ENCODE peak calls at places on chromosomes 13 and 19, in seven cellular contexts. L is HFF-Myc, K is esophagus squamous epithelium, Y is MCF 10A, E is fibroblast of mammary gland, G is foreskin fibroblast, W is IMR-90. X is an unnamed sample.

GRCh38 chr13:106533101-106533939 is 2.1 kb downstream of the EFNB2 start:
- DNase-seq in L (no peak), K (no peak), Y (peak; percentile 84), E (peak; percentile 78), G (peak; percentile 85), W (peak; percentile 78), X (peak; percentile 34)

GRCh38 chr13:77696006-77696862 is 1.3 kb upstream of the SLAIN1 start:
- DNase-seq in L (no peak), K (no peak), Y (no peak), E (no peak), G (no peak), W (no peak), X (no peak)

GRCh38 chr13:78228940-78229339 is 310.3 kb upstream of the EDNRB start:
- DNase-seq in L (no peak), K (no peak), Y (no peak), E (no peak), G (no peak), W (no peak), X (no peak)

GRCh38 chr13:73421310-73421912 is 362.6 kb downstream of the KLF5 start:
- DNase-seq in L (no peak), K (no peak), Y (peak; percentile 98), E (peak; percentile 71), G (no peak), W (peak; percentile 68), X (no peak)

GRCh38 chr13:49304763-49305695 is 57.3 kb downstream of the CDADC1 start:
- DNase-seq in L (no peak), K (no peak), Y (no peak), E (no peak), G (no peak), W (no peak), X (no peak)

GRCh38 chr13:73481877-73482445 is 423.2 kb downstream of the KLF5 start:
- DNase-seq in L (no peak), K (no peak), Y (peak; percentile 47), E (no peak), G (no peak), W (no peak), X (no peak)

GRCh38 chr19:37309834-37310575 is 60.9 kb upstream of the ZNF527 start:
- DNase-seq in L (no peak), K (no peak), Y (no peak), E (no peak), G (no peak), W (no peak), X (no peak)

GRCh38 chr13:41154042-41154441 is 21.4 kb upstream of the KBTBD6 start:
- DNase-seq in L (no peak), K (no peak), Y (no peak), E (no peak), G (no peak), W (no peak), X (no peak)

GRCh38 chr19:2135474-2136402 is 15.6 kb downstream of the AP3D1 start:
- DNase-seq in L (no peak), K (no peak), Y (no peak), E (no peak), G (no peak), W (no peak), X (no peak)

GRCh38 chr13:59409211-59409610 is 754.5 kb downstream of the DIAPH3 start:
- DNase-seq in L (no peak), K (no peak), Y (no peak), E (no peak), G (no peak), W (peak; percentile 58), X (no peak)

GRCh38 chr13:51212808-51213728 is 9.1 kb upstream of the FAM124A start:
- DNase-seq in L (no peak), K (no peak), Y (no peak), E (peak; percentile 84), G (no peak), W (no peak), X (no peak)

GRCh38 chr13:42337808-42338600 is 66.1 kb downstream of the AKAP11 start:
- DNase-seq in L (no peak), K (no peak), Y (no peak), E (no peak), G (no peak), W (no peak), X (no peak)

GRCh38 chr13:59745395-59745788 is 418.3 kb downstream of the DIAPH3 start:
- DNase-seq in L (no peak), K (no peak), Y (peak; percentile 5), E (peak; percentile 40), G (peak; percentile 7), W (peak; percentile 78), X (no peak)

GRCh38 chr19:28387507-28387906 is 825.4 kb downstream of the UQCRFS1 start:
- DNase-seq in L (no peak), K (no peak), Y (no peak), E (no peak), G (no peak), W (no peak), X (no peak)

GRCh38 chr13:64362564-64362963 is 2867.6 kb downstream of the PCDH9 start:
- DNase-seq in L (no peak), K (no peak), Y (no peak), E (no peak), G (no peak), W (no peak), X (no peak)

GRCh38 chr13:24916464-24916863 is 152.5 kb downstream of the RNF17 start:
- DNase-seq in L (no peak), K (no peak), Y (no peak), E (no peak), G (no peak), W (no peak), X (no peak)

GRCh38 chr13:36745436-36745835 is 71.6 kb downstream of the SERTM1 start:
- DNase-seq in L (no peak), K (no peak), Y (no peak), E (no peak), G (no peak), W (no peak), X (no peak)

GRCh38 chr13:108269601-108270328 is at the start of gene TNFSF13B:
- DNase-seq in L (no peak), K (no peak), Y (peak; percentile 20), E (peak; percentile 46), G (peak; percentile 22), W (peak; percentile 40), X (no peak)

GRCh38 chr13:108267338-108267737 is 2.2 kb upstream of the TNFSF13B start:
- DNase-seq in L (no peak), K (no peak), Y (no peak), E (no peak), G (no peak), W (no peak), X (no peak)

GRCh38 chr13:108268713-108269112 is 805 bp upstream of the TNFSF13B start:
- DNase-seq in L (no peak), K (no peak), Y (no peak), E (no peak), G (no peak), W (no peak), X (no peak)

GRCh38 chr13:108272333-108272732 is 2.8 kb downstream of the TNFSF13B start:
- DNase-seq in L (no peak), K (no peak), Y (peak; percentile 16), E (peak; percentile 43), G (no peak), W (peak; percentile 31), X (no peak)

DNA sequence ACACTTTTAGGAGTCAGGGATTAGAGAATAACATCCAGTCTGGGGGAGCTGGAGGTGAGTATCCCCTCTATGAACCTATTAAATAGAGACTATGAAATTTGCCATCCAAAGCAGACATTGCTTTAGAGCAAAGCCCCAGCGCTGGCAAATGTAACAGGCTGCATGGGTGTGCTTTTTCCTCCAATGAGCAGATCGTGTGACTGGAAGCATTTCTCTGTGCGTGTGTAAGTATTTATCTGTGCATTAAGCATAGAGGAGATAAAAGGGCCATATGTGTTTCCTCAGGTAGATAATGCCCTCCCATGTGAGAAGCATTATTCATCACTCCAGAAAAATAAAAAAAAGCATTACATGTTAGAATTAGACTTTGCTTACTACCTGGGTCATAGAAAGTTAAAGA is 924 bp downstream of the TNFSF13B start:
- DNase-seq in L (no peak), K (no peak), Y (no peak), E (no peak), G (no peak), W (no peak), X (no peak)
- TF ChIP-seq CTCF in L (no peak), K (no peak), Y (no peak), E (no peak), G (no peak), W (no peak), X (no peak)

GRCh38 chr19:43430142-43430710 is 15.5 kb downstream of the TEX101 start:
- DNase-seq in L (no peak), K (no peak), Y (no peak), E (no peak), G (no peak), W (no peak), X (no peak)
- TF ChIP-seq CTCF in L (peak; percentile 24), K (no peak), Y (peak; percentile 9), E (no peak), G (peak; percentile 8), W (peak; percentile 9), X (no peak)

GRCh38 chr13:91079190-91079589 is 268.3 kb upstream of the MIR17HG start:
- DNase-seq in L (no peak), K (no peak), Y (no peak), E (no peak), G (no peak), W (no peak), X (no peak)

GRCh38 chr13:91072511-91072910 is 275.0 kb upstream of the MIR17HG start:
- DNase-seq in L (no peak), K (no peak), Y (no peak), E (no peak), G (no peak), W (no peak), X (no peak)

GRCh38 chr13:91078093-91078679 is 269.3 kb upstream of the MIR17HG start:
- DNase-seq in L (no peak), K (no peak), Y (peak; percentile 36), E (no peak), G (no peak), W (no peak), X (no peak)
- TF ChIP-seq CTCF in L (no peak), K (peak; percentile 11), Y (peak; percentile 17), E (peak; percentile 20), G (peak; percentile 8), W (no peak), X (no peak)

GRCh38 chr19:43725468-43725867 is 9.6 kb downstream of the IRGC start:
- DNase-seq in L (no peak), K (no peak), Y (no peak), E (no peak), G (no peak), W (no peak), X (no peak)

GRCh38 chr19:43720936-43721335 is 5.1 kb downstream of the IRGC start:
- DNase-seq in L (no peak), K (no peak), Y (no peak), E (peak; percentile 20), G (no peak), W (no peak), X (no peak)

GRCh38 chr19:43721469-43722048 is 5.7 kb downstream of the IRGC start:
- DNase-seq in L (no peak), K (no peak), Y (no peak), E (no peak), G (no peak), W (no peak), X (no peak)

GRCh38 chr19:43724896-43725295 is 9.0 kb downstream of the IRGC start:
- DNase-seq in L (no peak), K (no peak), Y (no peak), E (no peak), G (no peak), W (no peak), X (no peak)

DNA sequence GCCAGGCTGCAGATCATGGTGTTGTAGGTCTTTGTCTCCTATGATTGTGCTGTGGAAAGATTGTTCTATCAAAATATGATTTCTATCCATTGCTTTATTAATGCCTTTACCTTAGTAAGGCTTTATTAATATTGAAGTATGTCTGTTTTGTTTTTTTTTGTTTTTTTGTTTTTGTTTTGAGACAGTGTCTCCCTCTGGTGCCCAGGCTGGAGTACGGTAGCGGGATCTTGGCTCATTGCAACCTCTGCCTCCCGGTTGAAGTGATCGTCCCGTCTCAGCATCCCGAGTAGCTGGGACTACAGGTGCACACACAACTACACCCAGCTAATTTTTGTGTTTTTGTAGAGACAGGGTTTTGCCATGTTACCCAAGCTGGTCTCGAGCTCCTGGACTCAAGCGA is 7.7 kb downstream of the IRGC start:
- DNase-seq in L (no peak), K (no peak), Y (peak; percentile 48), E (peak; percentile 47), G (no peak), W (no peak), X (no peak)
- TF ChIP-seq CTCF in L (peak; percentile 45), K (peak; percentile 37), Y (peak; percentile 35), E (peak; percentile 62), G (peak; percentile 22), W (peak; percentile 18), X (no peak)